ENCODE peak calls at places on chromosomes 4 and X, in seven cellular contexts. One of them, this sample, is unnamed.

GRCh38 chr4:144178414-144178813 is 37.9 kb upstream of the GYPA start:
- DNase-seq in cardiac fibroblast: peak
- DNase-seq in GM12864: no peak
- DNase-seq in tibial nerve: no peak
- DNase-seq in ascending aorta: no peak
- DNase-seq in Panc1: no peak
- DNase-seq in RWPE2: no peak
- DNase-seq in this sample: peak

GRCh38 chr4:680091-680490 is 5.7 kb downstream of the MYL5 start:
- DNase-seq in ascending aorta: no peak
- DNase-seq in GM12864: no peak
- DNase-seq in cardiac fibroblast: no peak
- DNase-seq in RWPE2: no peak
- DNase-seq in Panc1: no peak
- DNase-seq in tibial nerve: no peak
- DNase-seq in this sample: no peak

GRCh38 chr4:53307819-53308773 is 57.8 kb downstream of the SCFD2 start:
- DNase-seq in Panc1: no peak
- DNase-seq in RWPE2: no peak
- DNase-seq in GM12864: no peak
- DNase-seq in tibial nerve: no peak
- DNase-seq in ascending aorta: no peak
- DNase-seq in cardiac fibroblast: no peak
- DNase-seq in this sample: no peak

GRCh38 chr4:3193531-3194203 is 55.3 kb upstream of the MSANTD1 start:
- DNase-seq in ascending aorta: no peak
- DNase-seq in Panc1: no peak
- DNase-seq in RWPE2: no peak
- DNase-seq in cardiac fibroblast: peak
- DNase-seq in GM12864: no peak
- DNase-seq in tibial nerve: no peak
- DNase-seq in this sample: peak

GRCh38 chrX:68693481-68694410 is 46.3 kb downstream of the STARD8 start:
- DNase-seq in RWPE2: no peak
- DNase-seq in Panc1: no peak
- DNase-seq in tibial nerve: peak
- DNase-seq in GM12864: no peak
- DNase-seq in ascending aorta: peak
- DNase-seq in cardiac fibroblast: peak
- DNase-seq in this sample: peak

GRCh38 chrX:52979993-52980392 is 21.7 kb upstream of the FAM156A start:
- DNase-seq in ascending aorta: no peak
- DNase-seq in Panc1: no peak
- DNase-seq in tibial nerve: no peak
- DNase-seq in RWPE2: no peak
- DNase-seq in cardiac fibroblast: no peak
- DNase-seq in GM12864: no peak
- DNase-seq in this sample: peak

GRCh38 chrX:41921492-41922124 is 1.7 kb downstream of the CASK start:
- DNase-seq in Panc1: no peak
- DNase-seq in cardiac fibroblast: peak
- DNase-seq in tibial nerve: peak
- DNase-seq in RWPE2: no peak
- DNase-seq in ascending aorta: no peak
- DNase-seq in GM12864: no peak
- DNase-seq in this sample: peak

GRCh38 chrX:134236690-134237362 is at the start of gene CCDC160:
- DNase-seq in GM12864: no peak
- DNase-seq in ascending aorta: no peak
- DNase-seq in cardiac fibroblast: peak
- DNase-seq in tibial nerve: peak
- DNase-seq in RWPE2: no peak
- DNase-seq in Panc1: no peak
- DNase-seq in this sample: peak

GRCh38 chrX:138754861-138755260 is 43.3 kb upstream of the FGF13 start:
- DNase-seq in Panc1: no peak
- DNase-seq in GM12864: no peak
- DNase-seq in tibial nerve: no peak
- DNase-seq in cardiac fibroblast: no peak
- DNase-seq in ascending aorta: no peak
- DNase-seq in RWPE2: no peak
- DNase-seq in this sample: no peak

GRCh38 chr4:53055274-53055673 is 193.2 kb downstream of the RASL11B start:
- DNase-seq in GM12864: no peak
- DNase-seq in tibial nerve: no peak
- DNase-seq in RWPE2: no peak
- DNase-seq in cardiac fibroblast: peak
- DNase-seq in ascending aorta: no peak
- DNase-seq in Panc1: no peak
- DNase-seq in this sample: peak

GRCh38 chrX:154411322-154411980 is at the start of gene TAFAZZIN:
- DNase-seq in tibial nerve: peak
- DNase-seq in Panc1: no peak
- DNase-seq in GM12864: no peak
- DNase-seq in cardiac fibroblast: peak
- DNase-seq in RWPE2: no peak
- DNase-seq in ascending aorta: no peak
- DNase-seq in this sample: peak

GRCh38 chr4:178556796-178557195 is 1114.6 kb upstream of the AGA start:
- DNase-seq in ascending aorta: no peak
- DNase-seq in GM12864: no peak
- DNase-seq in RWPE2: no peak
- DNase-seq in Panc1: no peak
- DNase-seq in cardiac fibroblast: no peak
- DNase-seq in tibial nerve: no peak
- DNase-seq in this sample: no peak

GRCh38 chr4:16717266-16717970 is 181.0 kb downstream of the LDB2 start:
- DNase-seq in cardiac fibroblast: peak
- DNase-seq in ascending aorta: no peak
- DNase-seq in Panc1: no peak
- DNase-seq in RWPE2: no peak
- DNase-seq in tibial nerve: no peak
- DNase-seq in GM12864: no peak
- DNase-seq in this sample: no peak

GRCh38 chr4:8478801-8479744 is 38.5 kb downstream of the TRMT44 start:
- DNase-seq in ascending aorta: no peak
- DNase-seq in Panc1: no peak
- DNase-seq in cardiac fibroblast: peak
- DNase-seq in tibial nerve: no peak
- DNase-seq in GM12864: no peak
- DNase-seq in RWPE2: no peak
- DNase-seq in this sample: peak

GRCh38 chr4:122691988-122692387 is 40.5 kb upstream of the BBS12 start:
- DNase-seq in tibial nerve: no peak
- DNase-seq in ascending aorta: no peak
- DNase-seq in GM12864: no peak
- DNase-seq in cardiac fibroblast: no peak
- DNase-seq in RWPE2: no peak
- DNase-seq in Panc1: no peak
- DNase-seq in this sample: no peak

GRCh38 chr4:143390764-143391163 is 54.1 kb downstream of the GAB1 start:
- DNase-seq in cardiac fibroblast: no peak
- DNase-seq in Panc1: no peak
- DNase-seq in ascending aorta: no peak
- DNase-seq in RWPE2: no peak
- DNase-seq in tibial nerve: no peak
- DNase-seq in GM12864: no peak
- DNase-seq in this sample: no peak

GRCh38 chr4:73917081-73917501 is 47.9 kb downstream of the CXCL1 start:
- DNase-seq in GM12864: no peak
- DNase-seq in Panc1: no peak
- DNase-seq in cardiac fibroblast: peak
- DNase-seq in ascending aorta: no peak
- DNase-seq in RWPE2: no peak
- DNase-seq in tibial nerve: no peak
- DNase-seq in this sample: peak

GRCh38 chrX:67328496-67328895 is 215.3 kb upstream of the AR start:
- DNase-seq in Panc1: no peak
- DNase-seq in cardiac fibroblast: no peak
- DNase-seq in ascending aorta: no peak
- DNase-seq in RWPE2: no peak
- DNase-seq in GM12864: no peak
- DNase-seq in tibial nerve: no peak
- DNase-seq in this sample: no peak

DNA sequence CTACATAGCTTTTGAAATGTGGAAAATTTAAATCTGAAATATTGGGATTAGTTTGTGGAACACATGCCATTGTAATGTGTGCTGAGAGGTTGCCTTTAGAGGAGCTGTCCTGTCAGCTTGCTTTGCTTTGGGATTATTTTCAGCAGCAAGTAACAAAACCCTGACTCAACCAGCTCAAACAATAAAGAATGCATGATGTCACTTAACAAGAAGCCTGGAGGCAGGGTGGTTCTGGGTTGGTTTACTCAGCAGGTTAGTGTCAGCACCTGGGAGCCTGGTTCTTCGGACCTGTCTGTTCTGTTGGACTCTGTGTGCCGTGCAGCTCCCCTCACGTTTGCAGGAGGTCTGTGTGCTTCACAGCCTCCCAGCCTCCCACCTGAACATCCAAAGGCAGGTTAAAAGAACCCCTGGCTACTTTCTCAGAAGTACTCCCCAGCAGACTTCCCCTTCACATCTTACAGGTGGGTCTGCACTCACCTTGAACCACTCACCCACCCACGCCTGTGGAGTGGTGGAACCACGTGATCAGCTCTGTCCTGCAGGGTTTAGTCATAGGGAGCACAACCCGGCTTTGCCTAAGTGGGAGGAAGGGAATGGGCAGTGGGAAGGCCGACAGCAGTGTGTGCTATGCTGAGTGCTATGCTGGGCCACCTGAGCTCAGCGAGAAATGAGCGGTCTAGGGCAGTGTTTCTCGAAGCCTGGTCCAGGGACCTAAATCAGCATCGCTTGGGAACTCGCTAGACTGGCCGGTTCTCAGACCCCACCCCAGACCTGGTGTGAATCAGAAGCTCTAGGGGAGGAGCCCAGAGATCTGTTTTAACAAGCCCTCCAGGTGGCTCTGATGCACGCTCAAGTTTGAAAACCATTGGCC is 20.4 kb downstream of the TMEM131L start:
- DNase-seq in tibial nerve: no peak
- DNase-seq in GM12864: no peak
- DNase-seq in RWPE2: peak
- DNase-seq in Panc1: peak
- DNase-seq in cardiac fibroblast: peak
- DNase-seq in ascending aorta: no peak
- DNase-seq in this sample: peak
- H3K4me3 ChIP-seq in tibial nerve: no peak
- H3K4me3 ChIP-seq in GM12864: peak
- H3K4me3 ChIP-seq in RWPE2: no peak
- H3K4me3 ChIP-seq in Panc1: no peak
- H3K4me3 ChIP-seq in cardiac fibroblast: no peak
- H3K4me3 ChIP-seq in ascending aorta: no peak
- H3K4me3 ChIP-seq in this sample: no peak

GRCh38 chr4:92265798-92266197 is 38.0 kb upstream of the GRID2 start:
- DNase-seq in GM12864: no peak
- DNase-seq in ascending aorta: no peak
- DNase-seq in Panc1: no peak
- DNase-seq in RWPE2: no peak
- DNase-seq in tibial nerve: no peak
- DNase-seq in cardiac fibroblast: no peak
- DNase-seq in this sample: no peak

GRCh38 chr4:92268642-92269041 is 35.1 kb upstream of the GRID2 start:
- DNase-seq in RWPE2: no peak
- DNase-seq in GM12864: no peak
- DNase-seq in tibial nerve: no peak
- DNase-seq in Panc1: no peak
- DNase-seq in cardiac fibroblast: no peak
- DNase-seq in ascending aorta: no peak
- DNase-seq in this sample: no peak

GRCh38 chr4:92266521-92266920 is 37.2 kb upstream of the GRID2 start:
- DNase-seq in ascending aorta: no peak
- DNase-seq in RWPE2: no peak
- DNase-seq in cardiac fibroblast: no peak
- DNase-seq in tibial nerve: no peak
- DNase-seq in GM12864: no peak
- DNase-seq in Panc1: no peak
- DNase-seq in this sample: no peak

GRCh38 chr4:92265066-92265465 is 38.7 kb upstream of the GRID2 start:
- DNase-seq in RWPE2: no peak
- DNase-seq in GM12864: no peak
- DNase-seq in cardiac fibroblast: peak
- DNase-seq in Panc1: no peak
- DNase-seq in tibial nerve: no peak
- DNase-seq in ascending aorta: no peak
- DNase-seq in this sample: peak

GRCh38 chr4:92270908-92271307 is 32.9 kb upstream of the GRID2 start:
- DNase-seq in tibial nerve: no peak
- DNase-seq in cardiac fibroblast: no peak
- DNase-seq in Panc1: no peak
- DNase-seq in ascending aorta: no peak
- DNase-seq in RWPE2: no peak
- DNase-seq in GM12864: no peak
- DNase-seq in this sample: peak
- H3K4me3 ChIP-seq in tibial nerve: no peak
- H3K4me3 ChIP-seq in cardiac fibroblast: no peak
- H3K4me3 ChIP-seq in Panc1: no peak
- H3K4me3 ChIP-seq in ascending aorta: no peak
- H3K4me3 ChIP-seq in RWPE2: no peak
- H3K4me3 ChIP-seq in GM12864: no peak
- H3K4me3 ChIP-seq in this sample: no peak

GRCh38 chr4:1727117-1728031 is 6.1 kb downstream of the TACC3 start:
- DNase-seq in RWPE2: peak
- DNase-seq in tibial nerve: peak
- DNase-seq in Panc1: no peak
- DNase-seq in ascending aorta: peak
- DNase-seq in cardiac fibroblast: peak
- DNase-seq in GM12864: no peak
- DNase-seq in this sample: peak
- H3K4me3 ChIP-seq in RWPE2: no peak
- H3K4me3 ChIP-seq in tibial nerve: no peak
- H3K4me3 ChIP-seq in Panc1: no peak
- H3K4me3 ChIP-seq in ascending aorta: no peak
- H3K4me3 ChIP-seq in cardiac fibroblast: no peak
- H3K4me3 ChIP-seq in GM12864: no peak
- H3K4me3 ChIP-seq in this sample: no peak

DNA sequence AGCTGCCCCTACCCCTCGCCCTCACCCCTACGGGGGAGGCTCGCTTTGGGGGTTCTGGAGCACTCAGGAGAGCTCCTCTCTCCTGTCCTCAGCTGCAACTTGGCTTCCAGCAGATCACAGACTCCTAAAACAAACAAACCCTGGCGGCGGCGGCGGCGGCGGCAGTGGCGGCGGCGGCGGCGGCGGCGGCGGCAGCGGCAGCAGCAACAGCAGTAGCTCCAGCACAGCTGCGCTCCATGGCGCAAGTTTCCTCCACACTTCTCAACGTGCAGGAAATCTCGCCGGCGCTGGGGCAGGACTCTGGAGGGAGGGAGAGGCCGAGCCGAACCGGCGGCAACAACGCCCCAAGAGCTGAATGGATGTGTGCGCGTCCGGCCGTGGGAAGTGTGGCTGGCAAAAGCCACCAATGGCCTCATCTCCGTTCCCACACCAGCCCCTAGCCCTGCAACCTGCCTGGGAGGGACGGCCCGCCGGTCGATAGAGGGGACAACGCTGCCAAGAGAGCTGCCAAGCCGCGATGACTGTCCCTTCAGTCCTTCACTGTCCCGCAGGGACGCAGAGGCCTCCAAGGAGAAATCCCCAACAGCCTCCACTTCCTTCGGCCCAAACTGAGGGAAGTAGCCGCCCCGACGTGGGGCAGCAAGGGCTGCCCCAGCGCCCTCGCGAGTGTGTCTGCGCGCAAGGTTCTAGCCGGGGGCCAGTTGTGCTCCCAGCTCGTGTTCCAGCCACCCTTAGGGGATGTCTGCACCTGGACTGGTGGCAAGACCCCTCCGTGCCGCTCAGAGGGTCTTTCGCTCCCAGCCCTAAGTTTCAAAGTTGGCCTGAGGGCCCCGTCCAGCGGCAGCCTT is 775 bp downstream of the SHROOM4 start:
- DNase-seq in GM12864: no peak
- DNase-seq in cardiac fibroblast: peak
- DNase-seq in Panc1: no peak
- DNase-seq in tibial nerve: no peak
- DNase-seq in ascending aorta: no peak
- DNase-seq in RWPE2: peak
- DNase-seq in this sample: peak
- H3K4me3 ChIP-seq in GM12864: no peak
- H3K4me3 ChIP-seq in cardiac fibroblast: peak
- H3K4me3 ChIP-seq in Panc1: peak
- H3K4me3 ChIP-seq in tibial nerve: peak
- H3K4me3 ChIP-seq in ascending aorta: peak
- H3K4me3 ChIP-seq in RWPE2: peak
- H3K4me3 ChIP-seq in this sample: peak